ENCODE peak calls at places on chromosomes 6 and 20, in five cellular contexts. One of them, this sample, is unnamed.

GRCh38 chr6:56853541-56853940 is 101.4 kb upstream of the BEND6 start:
- DNase-seq in HepG2: no peak
- DNase-seq in PC-9: no peak
- DNase-seq in thyroid gland: no peak
- DNase-seq in suprapubic skin: no peak
- DNase-seq in this sample: no peak

GRCh38 chr6:135182993-135183531 is 2.0 kb downstream of the MYB start:
- DNase-seq in HepG2: no peak
- DNase-seq in PC-9: peak; percentile 3
- DNase-seq in thyroid gland: peak; percentile 57
- DNase-seq in suprapubic skin: no peak
- DNase-seq in this sample: no peak

GRCh38 chr6:163179721-163180120 is 234.8 kb upstream of the QKI start:
- DNase-seq in HepG2: no peak
- DNase-seq in PC-9: no peak
- DNase-seq in thyroid gland: no peak
- DNase-seq in suprapubic skin: no peak
- DNase-seq in this sample: no peak

GRCh38 chr6:7163661-7164071 is 55.9 kb downstream of the RREB1 start:
- DNase-seq in HepG2: no peak
- DNase-seq in PC-9: no peak
- DNase-seq in thyroid gland: peak; percentile 73
- DNase-seq in suprapubic skin: no peak
- DNase-seq in this sample: no peak

GRCh38 chr6:40936810-40937209 is 102.2 kb downstream of the UNC5CL start:
- DNase-seq in HepG2: no peak
- DNase-seq in PC-9: peak; percentile 72
- DNase-seq in thyroid gland: no peak
- DNase-seq in suprapubic skin: no peak
- DNase-seq in this sample: no peak

GRCh38 chr20:45419188-45420091 is 3.5 kb downstream of the PIGT start:
- DNase-seq in HepG2: peak; percentile 35
- DNase-seq in PC-9: peak; percentile 91
- DNase-seq in thyroid gland: peak; percentile 7
- DNase-seq in suprapubic skin: peak; percentile 88
- DNase-seq in this sample: no peak

GRCh38 chr6:14001329-14002012 is 76.7 kb downstream of the RNF182 start:
- DNase-seq in HepG2: peak; percentile 19
- DNase-seq in PC-9: peak; percentile 95
- DNase-seq in thyroid gland: no peak
- DNase-seq in suprapubic skin: no peak
- DNase-seq in this sample: no peak

GRCh38 chr6:11366934-11367637 is 134.6 kb upstream of the NEDD9 start:
- DNase-seq in HepG2: no peak
- DNase-seq in PC-9: no peak
- DNase-seq in thyroid gland: no peak
- DNase-seq in suprapubic skin: no peak
- DNase-seq in this sample: no peak

GRCh38 chr6:33702345-33702977 is 9.0 kb downstream of the UQCC2 start:
- DNase-seq in HepG2: peak; percentile 67
- DNase-seq in PC-9: peak; percentile 45
- DNase-seq in thyroid gland: peak; percentile 65
- DNase-seq in suprapubic skin: no peak
- DNase-seq in this sample: no peak

GRCh38 chr6:2766767-2767314 is 1.6 kb downstream of the WRNIP1 start:
- DNase-seq in HepG2: no peak
- DNase-seq in PC-9: no peak
- DNase-seq in thyroid gland: peak; percentile 45
- DNase-seq in suprapubic skin: no peak
- DNase-seq in this sample: no peak

GRCh38 chr20:6295477-6296256 is 172.8 kb upstream of the FERMT1 start:
- DNase-seq in HepG2: no peak
- DNase-seq in PC-9: no peak
- DNase-seq in thyroid gland: no peak
- DNase-seq in suprapubic skin: no peak
- DNase-seq in this sample: no peak

GRCh38 chr20:52999040-52999439 is 26.9 kb downstream of the TSHZ2 start:
- DNase-seq in HepG2: no peak
- DNase-seq in PC-9: no peak
- DNase-seq in thyroid gland: no peak
- DNase-seq in suprapubic skin: no peak
- DNase-seq in this sample: no peak

GRCh38 chr6:107344383-107344782 is 115.0 kb downstream of the PDSS2 start:
- DNase-seq in HepG2: no peak
- DNase-seq in PC-9: no peak
- DNase-seq in thyroid gland: no peak
- DNase-seq in suprapubic skin: no peak
- DNase-seq in this sample: no peak

GRCh38 chr6:139452176-139452876 is 77.9 kb upstream of the CITED2 start:
- DNase-seq in HepG2: no peak
- DNase-seq in PC-9: peak; percentile 33
- DNase-seq in thyroid gland: no peak
- DNase-seq in suprapubic skin: no peak
- DNase-seq in this sample: no peak

GRCh38 chr6:133187657-133188453 is 53.3 kb upstream of the EYA4 start:
- DNase-seq in HepG2: no peak
- DNase-seq in PC-9: no peak
- DNase-seq in thyroid gland: no peak
- DNase-seq in suprapubic skin: no peak
- DNase-seq in this sample: no peak

GRCh38 chr6:101730954-101731353 is 337.4 kb downstream of the GRIK2 start:
- DNase-seq in HepG2: no peak
- DNase-seq in PC-9: no peak
- DNase-seq in thyroid gland: no peak
- DNase-seq in suprapubic skin: no peak
- DNase-seq in this sample: no peak

GRCh38 chr6:44060622-44061374 is 66.5 kb downstream of the MRPL14 start:
- DNase-seq in HepG2: no peak
- DNase-seq in PC-9: no peak
- DNase-seq in thyroid gland: no peak
- DNase-seq in suprapubic skin: no peak
- DNase-seq in this sample: no peak
- TF ChIP-seq CTCF in HepG2: no peak
- TF ChIP-seq CTCF in PC-9: no peak
- TF ChIP-seq CTCF in thyroid gland: no peak
- TF ChIP-seq CTCF in suprapubic skin: no peak
- TF ChIP-seq CTCF in this sample: no peak

GRCh38 chr20:1301031-1301529 is 27.9 kb downstream of the SDCBP2 start:
- DNase-seq in HepG2: no peak
- DNase-seq in PC-9: peak; percentile 74
- DNase-seq in thyroid gland: no peak
- DNase-seq in suprapubic skin: no peak
- DNase-seq in this sample: no peak

GRCh38 chr20:1300083-1300840 is 28.7 kb downstream of the SDCBP2 start:
- DNase-seq in HepG2: no peak
- DNase-seq in PC-9: no peak
- DNase-seq in thyroid gland: no peak
- DNase-seq in suprapubic skin: no peak
- DNase-seq in this sample: no peak

GRCh38 chr20:1298166-1298565 is 30.8 kb downstream of the SDCBP2 start:
- DNase-seq in HepG2: no peak
- DNase-seq in PC-9: no peak
- DNase-seq in thyroid gland: no peak
- DNase-seq in suprapubic skin: no peak
- DNase-seq in this sample: no peak

GRCh38 chr20:1298888-1299511 is 29.9 kb downstream of the SDCBP2 start:
- DNase-seq in HepG2: no peak
- DNase-seq in PC-9: no peak
- DNase-seq in thyroid gland: peak; percentile 18
- DNase-seq in suprapubic skin: no peak
- DNase-seq in this sample: no peak

DNA sequence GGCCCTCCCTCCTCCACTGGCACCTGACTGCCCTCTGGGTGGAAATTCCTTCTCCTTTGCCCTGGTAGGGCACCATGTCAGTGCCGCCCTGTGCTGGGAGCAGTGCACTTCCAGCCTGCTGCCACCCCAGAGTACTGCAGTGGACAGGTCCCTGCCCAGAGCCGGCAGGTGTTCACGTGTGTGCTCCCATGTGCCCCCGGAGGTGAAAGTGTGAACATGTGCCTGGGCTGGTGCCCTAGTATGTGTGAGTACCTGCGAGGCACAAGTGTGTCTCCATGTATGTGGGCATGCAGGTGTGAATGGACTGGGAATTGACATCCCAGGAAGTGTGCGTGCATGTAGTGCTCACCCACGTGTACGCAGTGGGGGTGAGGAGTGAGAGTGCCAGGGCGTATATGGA is 29.4 kb downstream of the SDCBP2 start:
- DNase-seq in HepG2: no peak
- DNase-seq in PC-9: no peak
- DNase-seq in thyroid gland: peak; percentile 25
- DNase-seq in suprapubic skin: no peak
- DNase-seq in this sample: no peak
- TF ChIP-seq CTCF in HepG2: no peak
- TF ChIP-seq CTCF in PC-9: peak; percentile 39
- TF ChIP-seq CTCF in thyroid gland: no peak
- TF ChIP-seq CTCF in suprapubic skin: no peak
- TF ChIP-seq CTCF in this sample: peak; percentile 54

GRCh38 chr20:58880441-58880840 is 27.9 kb downstream of the GNAS start:
- DNase-seq in HepG2: no peak
- DNase-seq in PC-9: no peak
- DNase-seq in thyroid gland: no peak
- DNase-seq in suprapubic skin: no peak
- DNase-seq in this sample: no peak
- TF ChIP-seq CTCF in HepG2: no peak
- TF ChIP-seq CTCF in PC-9: no peak
- TF ChIP-seq CTCF in thyroid gland: no peak
- TF ChIP-seq CTCF in suprapubic skin: no peak
- TF ChIP-seq CTCF in this sample: no peak

DNA sequence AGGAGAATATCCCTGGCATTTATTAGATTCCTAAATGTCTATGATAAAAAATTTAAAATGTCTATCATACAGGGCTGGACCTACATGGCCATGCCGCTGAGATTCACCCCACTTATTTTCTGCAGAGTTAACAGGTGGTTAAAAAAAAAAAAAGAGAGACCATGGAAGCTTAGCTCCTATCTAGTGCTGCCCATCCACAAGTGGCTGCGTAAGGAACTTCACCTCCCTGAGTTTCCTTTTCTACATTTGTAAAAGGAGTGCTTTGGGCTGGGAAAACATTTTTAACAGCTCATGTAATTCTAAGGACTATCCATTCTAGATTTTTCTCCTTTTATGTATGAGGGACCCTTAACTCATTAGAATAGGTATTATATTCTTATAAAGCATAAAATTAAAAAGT is 534.1 kb downstream of the MMUT start:
- DNase-seq in HepG2: no peak
- DNase-seq in PC-9: no peak
- DNase-seq in thyroid gland: no peak
- DNase-seq in suprapubic skin: no peak
- DNase-seq in this sample: no peak
- TF ChIP-seq CTCF in HepG2: no peak
- TF ChIP-seq CTCF in PC-9: no peak
- TF ChIP-seq CTCF in thyroid gland: no peak
- TF ChIP-seq CTCF in suprapubic skin: no peak
- TF ChIP-seq CTCF in this sample: peak; percentile 44

DNA sequence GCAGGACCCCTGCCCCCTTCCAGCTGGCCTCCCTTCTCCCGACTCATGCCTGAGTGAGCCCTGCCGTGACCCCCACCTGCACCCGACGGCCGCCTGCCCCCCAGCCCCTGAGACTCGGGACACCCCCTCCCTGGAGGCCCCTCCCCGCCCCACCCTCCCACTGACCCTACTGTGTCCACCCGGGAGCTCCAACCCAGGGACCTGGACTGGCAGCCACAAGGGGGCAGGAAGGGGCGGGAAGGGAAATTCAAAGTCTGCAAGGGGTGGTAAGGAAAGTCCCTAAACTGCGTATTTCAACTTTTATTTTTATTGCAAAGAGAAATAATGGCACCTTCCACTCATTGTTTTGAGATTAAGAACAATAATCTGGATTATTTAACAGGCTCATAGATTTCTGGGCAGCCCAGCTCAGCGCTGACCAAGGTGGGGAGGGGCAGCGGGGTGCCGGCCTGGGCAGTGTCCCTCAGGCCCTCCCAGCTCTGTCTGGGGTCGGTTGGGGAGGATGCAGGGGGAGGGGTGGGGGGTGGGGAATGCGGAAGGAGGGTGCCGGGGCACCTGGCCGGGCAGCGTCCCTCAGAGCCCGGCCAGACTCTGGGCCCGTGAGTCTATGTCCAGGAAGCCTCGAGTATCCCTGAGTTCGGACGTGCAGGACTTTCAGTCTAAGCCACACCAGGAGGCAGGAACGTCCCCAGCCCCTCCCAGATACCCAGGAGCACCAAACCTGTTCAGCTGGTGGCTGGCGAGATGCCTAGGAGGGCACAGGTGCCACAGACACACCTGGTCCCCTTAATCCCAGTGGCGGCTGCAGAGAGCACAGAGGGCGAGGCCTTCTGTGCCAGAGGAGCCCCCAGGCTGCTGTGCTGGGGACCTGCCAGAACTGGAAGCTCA is 1.3 kb upstream of the PTK6 start:
- DNase-seq in HepG2: peak; percentile 67
- DNase-seq in PC-9: peak; percentile 98
- DNase-seq in thyroid gland: peak; percentile 96
- DNase-seq in suprapubic skin: no peak
- DNase-seq in this sample: no peak
- TF ChIP-seq CTCF in HepG2: no peak
- TF ChIP-seq CTCF in PC-9: peak; percentile 67
- TF ChIP-seq CTCF in thyroid gland: peak; percentile 3
- TF ChIP-seq CTCF in suprapubic skin: no peak
- TF ChIP-seq CTCF in this sample: peak; percentile 63

GRCh38 chr20:58213112-58213511 is 15.3 kb downstream of the ANKRD60 start:
- DNase-seq in HepG2: no peak
- DNase-seq in PC-9: peak; percentile 5
- DNase-seq in thyroid gland: no peak
- DNase-seq in suprapubic skin: no peak
- DNase-seq in this sample: no peak
- TF ChIP-seq CTCF in HepG2: peak; percentile 19
- TF ChIP-seq CTCF in PC-9: no peak
- TF ChIP-seq CTCF in thyroid gland: no peak
- TF ChIP-seq CTCF in suprapubic skin: no peak
- TF ChIP-seq CTCF in this sample: no peak

This sample was measured in type B pancreatic cell.